ENCODE peak calls at places on chromosomes 6 and 20, in four cellular contexts. One of them, this sample, is unnamed.

GRCh38 chr6:151675746-151676459 is 131.6 kb upstream of the ESR1 start:
- DNase-seq in M059J: peak
- DNase-seq in fibroblast of lung: peak
- DNase-seq in effector CD4-positive, alpha-beta T cell: peak
- DNase-seq in this sample: peak

GRCh38 chr20:58760881-58761280 is 68.3 kb downstream of the NPEPL1 start:
- DNase-seq in M059J: no peak
- DNase-seq in effector CD4-positive, alpha-beta T cell: no peak
- DNase-seq in fibroblast of lung: no peak
- DNase-seq in this sample: no peak

GRCh38 chr20:62696431-62696957 is 12.1 kb upstream of the NTSR1 start:
- DNase-seq in M059J: no peak
- DNase-seq in effector CD4-positive, alpha-beta T cell: no peak
- DNase-seq in fibroblast of lung: no peak
- DNase-seq in this sample: no peak

GRCh38 chr20:38192323-38192885 is 27.3 kb upstream of the TGM2 start:
- DNase-seq in fibroblast of lung: no peak
- DNase-seq in effector CD4-positive, alpha-beta T cell: no peak
- DNase-seq in M059J: no peak
- DNase-seq in this sample: no peak

GRCh38 chr6:106525885-106526280 is 103.4 kb downstream of the RTN4IP1 start:
- DNase-seq in effector CD4-positive, alpha-beta T cell: no peak
- DNase-seq in M059J: no peak
- DNase-seq in fibroblast of lung: no peak
- DNase-seq in this sample: no peak

GRCh38 chr6:144659202-144659731 is 374.1 kb downstream of the UTRN start:
- DNase-seq in M059J: peak
- DNase-seq in effector CD4-positive, alpha-beta T cell: no peak
- DNase-seq in fibroblast of lung: peak
- DNase-seq in this sample: no peak

GRCh38 chr20:58014628-58015315 is 213.7 kb downstream of the ANKRD60 start:
- DNase-seq in fibroblast of lung: peak
- DNase-seq in effector CD4-positive, alpha-beta T cell: no peak
- DNase-seq in M059J: peak
- DNase-seq in this sample: no peak

GRCh38 chr6:3438190-3439167 is 18.4 kb downstream of the SLC22A23 start:
- DNase-seq in M059J: peak
- DNase-seq in fibroblast of lung: peak
- DNase-seq in effector CD4-positive, alpha-beta T cell: no peak
- DNase-seq in this sample: no peak

GRCh38 chr6:109580519-109580918 is 97.5 kb upstream of the ZBTB24 start:
- DNase-seq in M059J: peak
- DNase-seq in fibroblast of lung: peak
- DNase-seq in effector CD4-positive, alpha-beta T cell: no peak
- DNase-seq in this sample: no peak